ENCODE peak calls at places on chromosomes 4 and X, in seven cellular contexts. X, I, N, R, Z, Y and H are unnamed samples.

GRCh38 chr4:130468340-130468739 is 1372.4 kb downstream of the C4orf33 start:
- DNase-seq in X (no peak), I (no peak), N (no peak), R (no peak), Z (no peak), Y (no peak), H (no peak)

GRCh38 chr4:53152467-53152866 is 213.4 kb downstream of the SCFD2 start:
- DNase-seq in X (no peak), I (no peak), N (no peak), R (no peak), Z (no peak), Y (no peak), H (no peak)

GRCh38 chrX:26253526-26253925 is 37.6 kb downstream of the MAGEB5 start:
- DNase-seq in X (no peak), I (no peak), N (no peak), R (no peak), Z (no peak), Y (no peak), H (no peak)

GRCh38 chr4:32624943-32625603 is 1904.9 kb downstream of the PCDH7 start:
- DNase-seq in X (no peak), I (no peak), N (no peak), R (no peak), Z (no peak), Y (no peak), H (no peak)

GRCh38 chrX:38327775-38328081 is 419 bp upstream of the RPGR start:
- DNase-seq in X (no peak), I (no peak), N (no peak), R (no peak), Z (no peak), Y (no peak), H (no peak)

GRCh38 chr4:6408263-6408662 is 64.2 kb downstream of the PPP2R2C start:
- DNase-seq in X (no peak), I (no peak), N (no peak), R (peak), Z (no peak), Y (no peak), H (no peak)

GRCh38 chr4:139454111-139454600 is at the start of gene RAB33B:
- DNase-seq in X (no peak), I (no peak), N (peak), R (peak), Z (no peak), Y (peak), H (no peak)

GRCh38 chr4:165394275-165394674 is 15.5 kb downstream of the CPE start:
- DNase-seq in X (no peak), I (no peak), N (no peak), R (no peak), Z (no peak), Y (peak), H (no peak)

GRCh38 chrX:130594453-130594916 is 192.7 kb downstream of the RBMX2 start:
- DNase-seq in X (no peak), I (no peak), N (no peak), R (peak), Z (no peak), Y (no peak), H (no peak)

GRCh38 chr4:101850698-101851097 is 60.2 kb downstream of the BANK1 start:
- DNase-seq in X (no peak), I (no peak), N (no peak), R (no peak), Z (no peak), Y (no peak), H (no peak)

GRCh38 chrX:123859409-123859827 is 435 bp upstream of the XIAP start:
- DNase-seq in X (no peak), I (no peak), N (peak), R (no peak), Z (no peak), Y (no peak), H (no peak)

GRCh38 chr4:181659202-181659601 is 584.0 kb upstream of the TENM3 start:
- DNase-seq in X (no peak), I (no peak), N (no peak), R (no peak), Z (no peak), Y (no peak), H (no peak)

GRCh38 chr4:47213106-47213505 is 181.7 kb downstream of the GABRB1 start:
- DNase-seq in X (no peak), I (no peak), N (no peak), R (no peak), Z (no peak), Y (no peak), H (no peak)

GRCh38 chrX:77436271-77436670 is 10.9 kb upstream of the FGF16 start:
- DNase-seq in X (no peak), I (no peak), N (no peak), R (no peak), Z (no peak), Y (no peak), H (no peak)

GRCh38 chr4:129037093-129037492 is 56.2 kb downstream of the SCLT1 start:
- DNase-seq in X (no peak), I (no peak), N (no peak), R (no peak), Z (no peak), Y (no peak), H (no peak)

GRCh38 chrX:45070116-45071007 is 130.3 kb downstream of the DIPK2B start:
- DNase-seq in X (no peak), I (no peak), N (peak), R (peak), Z (peak), Y (peak), H (no peak)

GRCh38 chr4:28373601-28374000 is 1513.0 kb downstream of the STIM2 start:
- DNase-seq in X (no peak), I (no peak), N (no peak), R (no peak), Z (no peak), Y (peak), H (no peak)

GRCh38 chr4:78638324-78639172 is 87.0 kb downstream of the ANXA3 start:
- DNase-seq in X (no peak), I (no peak), N (no peak), R (no peak), Z (no peak), Y (no peak), H (no peak)